ENCODE peak calls at places on chromosomes 7 and 10, in ten cellular contexts. U, R, X, K, P, W, T, V, M and J are unnamed samples. For H3K27me3, the result is how much of the 10 kb centered on the place peaks cover.

GRCh38 chr10:35792301-35792700 is 150.2 kb upstream of the FZD8 start:
- DNase-seq in U (no peak), R (no peak), X (no peak), K (no peak), P (no peak), W (no peak), T (no peak), V (no peak), M (no peak), J (no peak)

GRCh38 chr10:93408788-93409187 is 73.3 kb downstream of the MYOF start:
- DNase-seq in U (no peak), R (no peak), X (no peak), K (no peak), P (no peak), W (no peak), T (no peak), V (no peak), M (no peak), J (no peak)

GRCh38 chr10:119706521-119707278 is 19.1 kb upstream of the INPP5F start:
- DNase-seq in U (no peak), R (no peak), X (no peak), K (no peak), P (no peak), W (no peak), T (no peak), V (no peak), M (no peak), J (no peak)

GRCh38 chr10:98361131-98361633 is 53.8 kb downstream of the PYROXD2 start:
- DNase-seq in U (peak), R (peak), X (peak), K (peak), P (peak), W (no peak), T (no peak), V (peak), M (peak), J (peak)

GRCh38 chr10:24762966-24763623 is 39.4 kb upstream of the ARHGAP21 start:
- DNase-seq in U (no peak), R (no peak), X (peak), K (no peak), P (no peak), W (no peak), T (no peak), V (no peak), M (no peak), J (peak)

GRCh38 chr10:26216577-26216948 is at the start of gene GAD2:
- DNase-seq in U (no peak), R (no peak), X (no peak), K (no peak), P (no peak), W (no peak), T (no peak), V (no peak), M (no peak), J (no peak)

GRCh38 chr7:154942718-154943117 is 60.2 kb downstream of the PAXIP1 start:
- DNase-seq in U (no peak), R (no peak), X (no peak), K (no peak), P (no peak), W (no peak), T (no peak), V (no peak), M (no peak), J (no peak)

GRCh38 chr10:113557389-113558321 is 4.8 kb downstream of the HABP2 start:
- DNase-seq in U (no peak), R (no peak), X (no peak), K (no peak), P (no peak), W (no peak), T (no peak), V (peak), M (no peak), J (no peak)

GRCh38 chr7:138350701-138351357 is 109.2 kb upstream of the TRIM24 start:
- DNase-seq in U (no peak), R (no peak), X (no peak), K (no peak), P (no peak), W (no peak), T (no peak), V (no peak), M (no peak), J (no peak)

GRCh38 chr7:4681922-4682620 is at the start of gene FOXK1:
- DNase-seq in U (peak), R (peak), X (peak), K (no peak), P (no peak), W (peak), T (peak), V (peak), M (peak), J (no peak)

GRCh38 chr10:131149111-131149510 is 162.4 kb downstream of the TCERG1L start:
- DNase-seq in U (no peak), R (no peak), X (no peak), K (no peak), P (no peak), W (no peak), T (no peak), V (no peak), M (no peak), J (no peak)

GRCh38 chr10:21532694-21533576 is 1.1 kb upstream of the MLLT10 start:
- DNase-seq in U (no peak), R (no peak), X (no peak), K (no peak), P (no peak), W (no peak), T (no peak), V (no peak), M (no peak), J (no peak)

GRCh38 chr7:37433166-37433565 is 15.5 kb downstream of the ELMO1 start:
- DNase-seq in U (no peak), R (no peak), X (peak), K (no peak), P (no peak), W (no peak), T (no peak), V (no peak), M (no peak), J (no peak)

GRCh38 chr7:22564511-22565045 is 64.6 kb upstream of the STEAP1B start:
- DNase-seq in U (no peak), R (peak), X (no peak), K (no peak), P (no peak), W (no peak), T (no peak), V (peak), M (no peak), J (peak)

GRCh38 chr10:123687758-123688157 is 21.6 kb downstream of the GPR26 start:
- DNase-seq in U (no peak), R (no peak), X (peak), K (no peak), P (no peak), W (no peak), T (peak), V (no peak), M (no peak), J (no peak)

GRCh38 chr10:5274795-5275194 is 78.2 kb downstream of the AKR1C4 start:
- DNase-seq in U (no peak), R (no peak), X (no peak), K (no peak), P (no peak), W (no peak), T (no peak), V (no peak), M (no peak), J (peak)

GRCh38 chr10:30059209-30060107 is at the start of gene JCAD:
- DNase-seq in U (peak), R (peak), X (peak), K (no peak), P (no peak), W (peak), T (peak), V (peak), M (peak), J (no peak)

DNA sequence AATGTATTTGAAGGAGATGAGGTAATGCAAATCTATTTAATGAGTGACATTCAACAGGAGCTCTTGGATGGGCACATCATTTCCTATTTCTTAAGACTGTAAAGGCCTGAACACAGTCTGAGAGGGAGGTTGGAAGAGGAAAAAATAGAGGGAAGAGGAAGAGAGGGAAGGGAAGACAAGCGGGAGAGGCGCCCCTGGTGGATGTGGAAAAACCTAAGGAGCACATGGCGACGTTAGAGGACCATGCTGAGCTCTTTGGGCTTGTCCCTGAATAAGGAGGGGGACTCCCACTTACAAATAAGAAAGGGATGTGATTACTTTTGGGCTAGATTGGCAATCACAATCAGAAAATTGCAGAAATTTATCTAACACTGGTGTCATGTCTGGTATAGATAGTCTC is 19.6 kb downstream of the SUN3 start:
- DNase-seq in U (no peak), R (no peak), X (no peak), K (no peak), P (no peak), W (no peak), T (no peak), V (no peak), M (no peak), J (no peak)
- TF ChIP-seq CTCF in U (no peak), R (no peak), X (no peak), K (no peak), P (no peak), W (no peak), T (no peak), V (no peak), M (no peak), J (no peak)

GRCh38 chr7:29285451-29285807 is 90.9 kb downstream of the CHN2 start:
- DNase-seq in U (no peak), R (no peak), X (no peak), K (no peak), P (peak), W (peak), T (no peak), V (no peak), M (no peak), J (peak)
- H3K4me3 ChIP-seq in U (no peak), R (no peak), X (no peak), K (no peak), P (no peak), W (no peak), T (no peak), V (no peak), M (no peak), J (no peak)

GRCh38 chr10:133094286-133094685 is 6.6 kb downstream of the ADGRA1 start:
- DNase-seq in U (no peak), R (no peak), X (no peak), K (no peak), P (no peak), W (no peak), T (no peak), V (no peak), M (no peak), J (no peak)

GRCh38 chr10:133097418-133097817 is 9.7 kb downstream of the ADGRA1 start:
- DNase-seq in U (no peak), R (no peak), X (no peak), K (no peak), P (no peak), W (no peak), T (no peak), V (no peak), M (no peak), J (no peak)

GRCh38 chr10:133094866-133095265 is 7.1 kb downstream of the ADGRA1 start:
- DNase-seq in U (no peak), R (no peak), X (no peak), K (no peak), P (no peak), W (no peak), T (no peak), V (no peak), M (no peak), J (no peak)

GRCh38 chr10:133096616-133097269 is 9.0 kb downstream of the ADGRA1 start:
- DNase-seq in U (no peak), R (no peak), X (no peak), K (no peak), P (no peak), W (no peak), T (no peak), V (no peak), M (no peak), J (no peak)

GRCh38 chr10:133095586-133095985 is 7.9 kb downstream of the ADGRA1 start:
- DNase-seq in U (no peak), R (no peak), X (no peak), K (no peak), P (no peak), W (no peak), T (no peak), V (no peak), M (no peak), J (no peak)
- H3K27me3 ChIP-seq in U (under half), R (half or more), X (half or more), K (half or more), P (under half), W (under half), T (under half), V (half or more), M (under half), J (under half)

GRCh38 chr7:69199661-69200060 is 398.6 kb upstream of the AUTS2 start:
- DNase-seq in U (no peak), R (no peak), X (no peak), K (no peak), P (no peak), W (no peak), T (no peak), V (no peak), M (no peak), J (no peak)
- TF ChIP-seq CTCF in U (no peak), R (no peak), X (no peak), K (no peak), P (no peak), W (no peak), T (no peak), V (no peak), M (no peak), J (no peak)